ENCODE peak calls at places on chromosomes 5 and 9, in four cellular contexts. M is HFFc6, I is BE2C, D is PC-3. J is an unnamed sample.

GRCh38 chr5:130116972-130117371 is 212.7 kb downstream of the CHSY3 start:
- DNase-seq in M (no peak), I (no peak), D (peak; percentile 20), J (no peak)

GRCh38 chr5:153782589-153783238 is 256.0 kb downstream of the FAM114A2 start:
- DNase-seq in M (peak; percentile 0), I (no peak), D (no peak), J (no peak)

GRCh38 chr5:107523019-107523680 is 147.6 kb downstream of the EFNA5 start:
- DNase-seq in M (no peak), I (no peak), D (peak; percentile 85), J (no peak)

GRCh38 chr9:2465921-2466460 is 155.6 kb upstream of the VLDLR start:
- DNase-seq in M (no peak), I (no peak), D (peak; percentile 51), J (no peak)

GRCh38 chr5:176810084-176810597 is at the start of gene UNC5A:
- DNase-seq in M (no peak), I (peak; percentile 88), D (peak; percentile 51), J (no peak)

GRCh38 chr5:117680421-117680820 is 1105.8 kb upstream of the SEMA6A start:
- DNase-seq in M (peak; percentile 28), I (no peak), D (no peak), J (no peak)

GRCh38 chr9:14096182-14096922 is 217.6 kb downstream of the NFIB start:
- DNase-seq in M (no peak), I (peak; percentile 70), D (no peak), J (no peak)

GRCh38 chr5:171907731-171908343 is 98.6 kb downstream of the FBXW11 start:
- DNase-seq in M (peak; percentile 65), I (peak; percentile 62), D (peak; percentile 81), J (no peak)

GRCh38 chr5:123039673-123040072 is 3.1 kb upstream of the PPIC start:
- DNase-seq in M (no peak), I (no peak), D (no peak), J (no peak)

GRCh38 chr9:129063061-129063460 is 17.9 kb upstream of the DOLPP1 start:
- DNase-seq in M (no peak), I (no peak), D (no peak), J (no peak)

GRCh38 chr9:7216004-7216821 is 458.4 kb downstream of the KDM4C start:
- DNase-seq in M (no peak), I (no peak), D (peak; percentile 56), J (no peak)

GRCh38 chr9:130090915-130091314 is 37.2 kb downstream of the GPR107 start:
- DNase-seq in M (no peak), I (no peak), D (no peak), J (no peak)

GRCh38 chr5:100731768-100732167 is 171.3 kb downstream of the ST8SIA4 start:
- DNase-seq in M (no peak), I (no peak), D (peak; percentile 17), J (no peak)

GRCh38 chr9:136093995-136094881 is 851 bp downstream of the NACC2 start:
- DNase-seq in M (peak; percentile 40), I (peak; percentile 53), D (peak; percentile 44), J (peak; percentile 92)
- TF ChIP-seq CTCF in M (no peak), I (no peak), D (no peak), J (no peak)

DNA sequence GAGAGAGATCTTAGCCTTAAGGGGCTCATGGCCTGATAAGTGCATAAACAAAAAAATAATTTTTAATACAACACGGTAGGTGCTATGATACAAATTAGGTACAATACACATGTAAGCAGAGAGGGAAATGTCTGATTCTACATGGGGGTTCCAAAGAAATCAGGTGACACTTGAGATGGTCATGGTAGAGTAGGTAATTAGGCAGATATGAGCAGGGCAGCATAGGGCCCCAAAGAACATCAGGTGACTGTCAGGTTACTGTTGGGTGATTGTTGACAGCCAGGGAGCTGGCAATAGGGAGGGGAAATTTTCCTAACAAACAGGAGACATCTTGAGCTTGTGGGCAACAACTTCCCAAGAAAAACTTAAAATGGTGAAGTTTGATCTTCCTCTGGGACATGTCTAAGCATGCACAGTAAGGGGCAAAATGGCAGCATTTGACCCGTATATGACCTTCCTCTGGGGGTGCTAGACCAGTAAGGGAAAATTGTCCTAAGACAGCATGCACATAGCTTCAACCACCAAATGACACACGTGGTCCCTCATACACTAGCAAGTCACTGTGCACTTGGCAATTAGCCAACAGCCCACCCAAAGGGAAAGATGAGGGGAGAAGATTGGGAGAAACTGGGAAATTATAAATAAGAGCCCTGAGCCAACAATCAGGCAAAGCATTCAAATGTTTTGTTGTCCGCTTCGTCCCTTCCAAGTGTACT is 37.3 kb upstream of the TENT4A start:
- DNase-seq in M (no peak), I (no peak), D (no peak), J (no peak)
- TF ChIP-seq CTCF in M (peak; percentile 22), I (no peak), D (peak; percentile 12), J (no peak)

GRCh38 chr9:133344071-133344470 is 3.9 kb downstream of the MED22 start:
- DNase-seq in M (no peak), I (no peak), D (no peak), J (no peak)

GRCh38 chr9:133341369-133342082 is 5.5 kb upstream of the SURF6 start:
- DNase-seq in M (no peak), I (no peak), D (no peak), J (peak; percentile 80)

GRCh38 chr9:133340916-133341315 is 4.9 kb upstream of the SURF6 start:
- DNase-seq in M (no peak), I (no peak), D (no peak), J (no peak)

GRCh38 chr9:133342083-133342406 is 5.9 kb downstream of the MED22 start:
- DNase-seq in M (no peak), I (no peak), D (no peak), J (no peak)

GRCh38 chr9:133342570-133342969 is 5.4 kb downstream of the MED22 start:
- DNase-seq in M (no peak), I (peak; percentile 74), D (no peak), J (no peak)
- TF ChIP-seq CTCF in M (peak; percentile 43), I (peak; percentile 51), D (peak; percentile 23), J (peak; percentile 13)

DNA sequence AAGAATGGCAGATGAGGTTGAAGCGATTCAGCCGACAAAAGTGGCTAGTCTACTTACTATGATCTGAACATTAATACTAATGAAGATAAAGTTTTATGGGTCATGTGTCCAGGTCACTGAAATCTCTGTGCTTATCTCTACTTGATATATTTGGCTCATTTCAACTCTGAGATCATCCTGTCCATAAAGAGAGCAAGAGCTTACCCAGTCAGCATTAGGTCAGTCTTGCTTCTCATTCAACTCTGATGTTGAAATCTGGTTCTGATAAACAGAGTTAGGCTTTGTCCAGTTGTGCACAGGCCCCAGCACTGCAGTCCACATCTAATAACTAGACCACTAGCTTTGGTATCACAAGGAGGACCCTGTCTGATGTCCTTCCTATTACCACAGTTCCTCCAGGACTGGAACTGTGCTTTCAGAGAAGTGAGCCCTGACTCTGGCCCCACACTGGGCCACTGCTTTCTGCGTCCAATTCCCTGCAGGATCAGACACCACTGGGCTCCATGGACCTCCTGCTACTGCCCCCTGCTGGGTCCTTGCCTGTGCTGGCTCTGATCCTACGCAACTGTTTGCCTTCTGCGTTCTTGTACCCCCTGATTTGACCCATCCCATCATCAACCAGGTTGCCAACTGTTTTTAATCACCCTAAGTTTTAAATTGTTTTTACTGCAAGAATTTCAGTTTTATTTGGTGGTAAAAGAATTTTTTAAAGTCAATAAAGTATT is 23.7 kb upstream of the FAM120A start:
- DNase-seq in M (no peak), I (peak; percentile 40), D (no peak), J (no peak)
- TF ChIP-seq CTCF in M (peak; percentile 48), I (peak; percentile 55), D (peak; percentile 49), J (peak; percentile 23)

GRCh38 chr5:169390265-169390664 is 89.3 kb upstream of the SLIT3 start:
- DNase-seq in M (no peak), I (no peak), D (no peak), J (no peak)
- TF ChIP-seq CTCF in M (no peak), I (no peak), D (no peak), J (no peak)

DNA sequence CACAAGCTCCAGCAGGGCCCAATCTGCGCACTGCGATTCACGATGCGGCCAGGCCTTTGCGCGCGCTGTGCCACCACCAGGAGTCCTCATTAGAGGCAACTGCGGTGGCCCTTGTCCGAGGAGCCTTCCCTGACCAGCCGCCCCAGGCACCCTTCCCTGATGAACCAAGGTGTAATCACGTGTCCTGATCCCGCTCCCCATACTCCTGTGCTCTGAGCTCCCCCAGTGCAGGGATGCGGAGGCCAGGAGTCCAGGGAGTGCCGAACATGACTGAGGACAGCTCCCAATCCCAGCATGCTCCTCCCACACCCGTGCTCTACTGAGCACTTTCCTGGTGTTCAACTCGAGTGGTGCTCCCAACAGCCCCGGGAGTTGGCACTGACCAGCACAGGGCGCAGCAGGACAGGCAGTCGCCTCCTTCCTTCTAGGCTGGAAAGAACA is 134.8 kb downstream of the ZNF354C start:
- DNase-seq in M (no peak), I (no peak), D (no peak), J (peak; percentile 53)
- TF ChIP-seq CTCF in M (no peak), I (no peak), D (no peak), J (no peak)

DNA sequence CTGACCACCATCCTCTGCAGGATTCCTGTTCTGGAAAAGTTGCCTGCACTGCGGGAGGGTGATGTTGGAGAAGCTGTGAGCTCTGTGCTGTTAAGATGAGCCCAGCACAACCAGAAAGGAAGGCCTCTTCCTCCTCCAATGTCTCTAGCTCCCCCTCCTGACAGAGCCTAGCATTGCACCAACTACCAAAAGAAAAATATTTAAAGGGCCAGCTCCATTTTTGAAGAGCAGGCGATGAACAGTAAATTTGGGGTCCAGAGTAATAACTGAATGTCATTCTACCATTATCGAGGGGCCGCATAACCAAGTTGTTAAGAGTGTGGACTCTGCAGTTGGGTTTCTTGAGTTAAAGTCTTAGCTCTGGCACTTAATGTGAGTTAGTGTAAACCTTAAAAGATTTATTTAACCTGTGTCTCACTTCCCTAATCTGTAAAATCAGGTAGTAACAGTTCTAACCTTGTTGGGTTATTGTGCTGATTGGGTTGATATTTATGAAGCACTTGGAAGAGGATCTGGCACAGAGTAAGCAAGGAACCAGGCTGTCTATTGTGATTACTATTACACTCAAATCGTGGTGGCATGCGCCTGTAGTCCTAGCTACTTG is 3.9 kb downstream of the TEX53 start:
- DNase-seq in M (peak; percentile 74), I (peak; percentile 78), D (peak; percentile 83), J (no peak)
- TF ChIP-seq CTCF in M (peak; percentile 95), I (peak; percentile 98), D (peak; percentile 89), J (peak; percentile 88)

DNA sequence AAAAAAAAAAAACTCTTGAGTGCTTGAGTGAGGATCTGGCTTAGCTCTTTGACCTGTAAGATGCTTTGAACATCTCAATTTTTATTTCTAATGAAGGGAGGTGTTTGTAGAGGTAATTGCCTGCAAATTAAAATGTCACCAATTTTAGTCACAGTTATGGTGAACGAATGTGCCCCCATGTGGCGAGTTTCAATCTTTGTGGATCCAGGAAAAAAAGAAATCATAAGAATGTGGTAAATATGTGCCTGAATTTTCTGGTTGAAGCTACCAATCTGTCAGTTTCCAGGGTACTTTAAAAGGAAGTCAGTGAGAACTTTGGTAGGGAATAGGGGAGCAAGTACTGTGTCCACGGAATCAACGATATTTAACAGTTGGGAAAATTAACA is 1772.4 kb upstream of the CDH9 start:
- DNase-seq in M (no peak), I (no peak), D (peak; percentile 19), J (no peak)
- TF ChIP-seq CTCF in M (no peak), I (peak; percentile 32), D (peak; percentile 54), J (no peak)

GRCh38 chr5:4563400-4563799 is 576.7 kb upstream of the ADAMTS16 start:
- DNase-seq in M (no peak), I (no peak), D (peak; percentile 26), J (no peak)
- TF ChIP-seq CTCF in M (no peak), I (peak; percentile 2), D (peak; percentile 46), J (no peak)

GRCh38 chr9:96417051-96417586 is 1.1 kb downstream of the ZNF367 start:
- DNase-seq in M (peak; percentile 63), I (peak; percentile 92), D (peak; percentile 74), J (peak; percentile 94)
- TF ChIP-seq CTCF in M (no peak), I (no peak), D (no peak), J (peak; percentile 8)